ENCODE peak calls at places on chromosomes 2 and 18, in ten cellular contexts. V is HFF-Myc, A is brain microvascular endothelial cell, Z is hepatocyte, X is PC-9, N is WERI-Rb-1, K is transverse colon, S is pancreas, J is K562, R is astrocyte of the spinal cord. M is an unnamed sample.

GRCh38 chr2:45862843-45863242 is 211.4 kb downstream of the PRKCE start:
- DNase-seq in A (no peak), Z (no peak), S (no peak), V (no peak), X (no peak), K (no peak), N (no peak), R (no peak), J (no peak), M (no peak)

GRCh38 chr2:233857511-233858118 is 3.3 kb upstream of the HJURP start:
- DNase-seq in K (peak), A (peak), Z (peak), V (no peak), X (no peak), N (no peak), J (peak), S (peak), R (no peak), M (no peak)

GRCh38 chr2:241974096-241974495 is 104.6 kb downstream of the RTP5 start:
- DNase-seq in N (no peak), Z (no peak), J (no peak), A (no peak), K (no peak), R (no peak), X (peak), V (no peak), S (no peak), M (no peak)

GRCh38 chr2:44291281-44292248 is 16.3 kb downstream of the SLC3A1 start:
- DNase-seq in S (peak), J (peak), X (peak), Z (peak), V (peak), N (peak), K (peak), A (peak), R (peak), M (no peak)

GRCh38 chr2:191907091-191907490 is 60.2 kb upstream of the CAVIN2 start:
- DNase-seq in J (no peak), K (no peak), Z (no peak), X (no peak), R (no peak), S (no peak), N (no peak), V (no peak), A (no peak), M (no peak)

GRCh38 chr2:135999899-136000298 is 14.5 kb upstream of the DARS1 start:
- DNase-seq in K (no peak), Z (no peak), V (no peak), N (no peak), J (no peak), X (no peak), A (no peak), S (no peak), R (no peak), M (no peak)

GRCh38 chr2:171678619-171679018 is 8.7 kb upstream of the DYNC1I2 start:
- DNase-seq in J (no peak), V (no peak), X (no peak), R (no peak), A (no peak), S (no peak), K (no peak), N (no peak), Z (no peak), M (no peak)

GRCh38 chr2:202841090-202841867 is 30.3 kb downstream of the ICA1L start:
- DNase-seq in V (no peak), Z (peak), A (no peak), R (no peak), X (no peak), K (no peak), N (no peak), J (no peak), S (no peak), M (no peak)

GRCh38 chr2:138831691-138832090 is 51.5 kb upstream of the NXPH2 start:
- DNase-seq in N (no peak), J (no peak), S (no peak), R (no peak), K (no peak), V (no peak), X (peak), Z (no peak), A (no peak), M (no peak)

GRCh38 chr18:45291616-45292612 is 323.4 kb upstream of the SLC14A2 start:
- DNase-seq in X (no peak), V (no peak), N (no peak), R (peak), K (no peak), A (peak), S (no peak), Z (peak), J (no peak), M (no peak)

GRCh38 chr2:48169066-48169724 is 262.9 kb upstream of the FBXO11 start:
- DNase-seq in X (no peak), V (no peak), A (no peak), Z (no peak), K (no peak), R (no peak), S (no peak), N (no peak), J (no peak), M (no peak)

GRCh38 chr2:215002500-215002899 is 135.9 kb downstream of the ABCA12 start:
- DNase-seq in K (no peak), A (peak), X (no peak), Z (peak), S (no peak), N (peak), R (peak), V (no peak), J (peak), M (no peak)

GRCh38 chr2:165870346-165870745 is 76.3 kb upstream of the GALNT3 start:
- DNase-seq in V (no peak), N (no peak), J (no peak), K (no peak), Z (no peak), R (no peak), X (no peak), S (no peak), A (no peak), M (no peak)

GRCh38 chr2:180196419-180196977 is 189.4 kb upstream of the CWC22 start:
- DNase-seq in Z (no peak), S (no peak), K (no peak), V (no peak), A (no peak), X (no peak), J (no peak), N (no peak), R (no peak), M (no peak)

GRCh38 chr2:56871641-56872040 is 687.9 kb downstream of the CCDC85A start:
- DNase-seq in K (no peak), V (no peak), J (no peak), X (no peak), R (no peak), S (no peak), A (no peak), Z (no peak), N (no peak), M (no peak)

GRCh38 chr18:12934454-12935071 is 13.2 kb upstream of the SEH1L start:
- DNase-seq in Z (peak), J (peak), V (peak), N (peak), X (peak), A (peak), K (peak), S (peak), R (peak), M (peak)

GRCh38 chr2:26720322-26721166 is 28.0 kb downstream of the KCNK3 start:
- DNase-seq in Z (peak), S (peak), X (peak), K (peak), A (peak), N (peak), R (peak), V (no peak), J (no peak), M (peak)

GRCh38 chr2:7121851-7122250 is 204.6 kb downstream of the RNF144A start:
- DNase-seq in J (no peak), S (no peak), R (no peak), V (no peak), K (no peak), Z (no peak), N (peak), A (no peak), X (no peak), M (no peak)

GRCh38 chr2:138364554-138365162 is 136.9 kb upstream of the SPOPL start:
- DNase-seq in V (no peak), R (peak), Z (no peak), K (no peak), S (no peak), J (no peak), A (no peak), X (no peak), N (no peak), M (no peak)

GRCh38 chr18:58842978-58843661 is 21.6 kb upstream of the ZNF532 start:
- DNase-seq in N (peak), S (no peak), Z (no peak), A (no peak), V (no peak), J (no peak), X (no peak), R (no peak), K (no peak), M (peak)

GRCh38 chr18:8797206-8797605 is 91.8 kb downstream of the MTCL1 start:
- DNase-seq in S (no peak), Z (no peak), R (peak), J (no peak), K (peak), V (no peak), N (no peak), A (no peak), X (peak), M (no peak)

GRCh38 chr2:223469270-223470057 is 132.7 kb downstream of the SCG2 start:
- DNase-seq in A (peak), X (no peak), R (peak), V (no peak), Z (peak), N (peak), J (no peak), K (peak), S (no peak), M (peak)

GRCh38 chr2:42138163-42139016 is 30.8 kb upstream of the EML4 start:
- DNase-seq in K (no peak), A (peak), R (peak), X (peak), Z (peak), N (no peak), J (no peak), V (peak), S (no peak), M (no peak)

GRCh38 chr2:109446531-109447131 is 167.1 kb downstream of the SEPTIN10 start:
- DNase-seq in Z (no peak), V (no peak), A (no peak), X (no peak), K (no peak), R (no peak), J (no peak), S (no peak), N (peak), M (no peak)

DNA sequence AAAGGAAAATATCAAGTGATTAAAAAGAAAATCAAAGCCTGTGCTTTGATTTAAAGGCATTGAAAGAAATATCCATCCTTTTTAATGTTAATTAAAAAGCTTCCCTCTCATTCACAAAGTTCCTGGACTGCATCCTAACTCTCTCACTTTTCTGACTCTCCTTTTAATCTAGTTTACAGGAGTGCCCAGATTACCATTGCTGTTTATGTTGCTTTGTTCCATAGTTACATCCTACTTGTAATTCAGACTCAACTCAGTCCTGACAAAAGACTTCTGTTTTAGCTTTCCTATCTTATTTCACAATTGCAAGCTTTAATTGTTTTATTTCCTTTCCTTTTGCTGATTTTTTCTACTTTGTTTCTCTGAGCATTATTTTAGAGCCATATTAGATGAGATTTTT is 160.7 kb upstream of the DTNA start:
- DNase-seq in A (no peak), V (no peak), J (no peak), Z (no peak), X (no peak), R (no peak), S (no peak), K (no peak), N (no peak), M (no peak)
- H3K4me3 ChIP-seq in A (no peak), V (no peak), J (no peak), Z (no peak), X (no peak), R (no peak), S (no peak), K (no peak), N (no peak), M (no peak)

DNA sequence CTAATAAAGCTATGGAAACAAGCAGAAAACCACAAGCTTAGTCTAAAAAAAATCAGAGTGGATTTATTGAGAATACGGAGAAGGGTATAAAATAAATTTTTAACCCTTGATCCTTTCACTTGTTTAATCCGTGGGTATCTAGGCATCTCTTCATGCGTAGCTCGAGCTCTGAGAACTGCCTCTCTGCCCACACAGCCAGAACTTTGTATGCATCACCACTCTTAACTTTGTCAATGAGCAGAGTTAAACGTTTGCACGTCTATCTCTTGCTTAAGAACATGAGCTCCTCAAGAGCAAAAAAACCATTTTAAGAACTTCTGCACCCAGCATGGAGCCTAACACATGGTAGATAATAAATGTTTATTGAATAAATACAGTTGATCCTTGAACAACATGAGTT is 26.9 kb upstream of the TANK start:
- DNase-seq in R (no peak), S (no peak), V (no peak), X (no peak), K (no peak), J (no peak), N (no peak), Z (no peak), A (no peak), M (no peak)
- TF ChIP-seq CTCF in R (no peak), S (no peak), V (no peak), X (no peak), K (no peak), J (no peak), N (no peak), Z (no peak), A (no peak), M (no peak)

GRCh38 chr2:53859354-53860159 is at the start of gene GPR75:
- DNase-seq in R (peak), K (no peak), N (no peak), S (peak), V (no peak), X (no peak), Z (peak), A (no peak), J (no peak), M (peak)

GRCh38 chr2:53861824-53862223 is 2.1 kb upstream of the GPR75 start:
- DNase-seq in X (no peak), S (no peak), R (no peak), Z (no peak), J (no peak), N (no peak), V (no peak), K (no peak), A (no peak), M (no peak)

GRCh38 chr2:53852540-53852939 is 7.2 kb downstream of the GPR75 start:
- DNase-seq in A (no peak), R (no peak), K (no peak), S (no peak), Z (no peak), X (no peak), J (no peak), N (no peak), V (no peak), M (no peak)

GRCh38 chr2:53854678-53855077 is 5.1 kb downstream of the GPR75 start:
- DNase-seq in R (no peak), A (no peak), Z (no peak), K (no peak), J (no peak), N (no peak), V (no peak), X (no peak), S (no peak), M (no peak)

GRCh38 chr2:53856272-53856671 is 3.5 kb downstream of the GPR75 start:
- DNase-seq in S (no peak), A (no peak), N (no peak), R (no peak), K (no peak), Z (no peak), V (no peak), J (no peak), X (no peak), M (no peak)
- H3K4me3 ChIP-seq in S (no peak), A (no peak), N (no peak), R (no peak), K (no peak), Z (no peak), V (no peak), J (no peak), X (no peak), M (no peak)

GRCh38 chr18:28013064-28013463 is 163.9 kb downstream of the CDH2 start:
- DNase-seq in R (no peak), K (no peak), A (no peak), V (peak), X (no peak), S (no peak), J (no peak), N (no peak), Z (peak), M (no peak)
- TF ChIP-seq CTCF in R (peak), K (no peak), A (peak), V (peak), X (peak), S (no peak), J (no peak), N (no peak), Z (peak), M (peak)

M was measured in heart right ventricle.